ENCODE peak calls at places on chromosome 20, in ten cellular contexts. K is ovary, F is mucosa of descending colon, E is fibroblast of lung, N is mesendoderm, O is choroid plexus epithelial cell, J is GM23338, A is Caco-2, W is SK-N-SH, M is dorsolateral prefrontal cortex. T is an unnamed sample.

GRCh38 chr20:57266251-57267157 is at the start of gene BMP7:
- DNase-seq in J (peak), N (peak), K (no peak), W (peak), F (no peak), E (peak), M (no peak), A (peak), O (no peak), T (no peak)

GRCh38 chr20:36082516-36082915 is 72.0 kb upstream of the EPB41L1 start:
- DNase-seq in K (no peak), F (no peak), M (no peak), N (no peak), W (no peak), J (no peak), E (no peak), A (peak), O (no peak), T (no peak)

GRCh38 chr20:58251979-58252591 is 23.6 kb upstream of the ANKRD60 start:
- DNase-seq in E (peak), K (no peak), M (no peak), N (peak), J (no peak), O (peak), W (no peak), F (no peak), A (no peak), T (peak)

GRCh38 chr20:36645998-36646397 is at the start of gene SLA2:
- DNase-seq in O (no peak), E (no peak), W (no peak), M (no peak), K (peak), N (no peak), A (no peak), J (no peak), F (peak), T (no peak)

GRCh38 chr20:36147707-36148106 is 6.8 kb upstream of the EPB41L1 start:
- DNase-seq in N (no peak), A (no peak), O (peak), M (no peak), E (peak), W (no peak), F (no peak), J (no peak), K (no peak), T (no peak)

GRCh38 chr20:8304124-8304800 is 172.2 kb downstream of the PLCB1 start:
- DNase-seq in M (no peak), A (no peak), K (no peak), F (no peak), O (peak), E (no peak), W (no peak), N (no peak), J (no peak), T (no peak)

GRCh38 chr20:43188861-43189613 is 669 bp downstream of the PTPRT start:
- DNase-seq in N (peak), M (no peak), J (peak), W (peak), A (no peak), O (no peak), E (no peak), F (no peak), K (no peak), T (peak)

GRCh38 chr20:64076061-64076997 is 3.0 kb downstream of the RGS19 start:
- DNase-seq in F (no peak), O (no peak), E (no peak), N (no peak), J (no peak), K (no peak), M (no peak), A (no peak), W (no peak), T (no peak)

GRCh38 chr20:53940883-53941546 is 129.4 kb downstream of the BCAS1 start:
- DNase-seq in E (peak), J (peak), K (peak), O (peak), W (no peak), A (peak), N (peak), M (no peak), F (peak), T (peak)

GRCh38 chr20:2519115-2519815 is 10.6 kb upstream of the ZNF343 start:
- DNase-seq in E (no peak), N (no peak), F (no peak), A (no peak), M (no peak), K (no peak), J (no peak), O (peak), W (no peak), T (peak)

GRCh38 chr20:50292324-50293243 is 102.0 kb downstream of the CEBPB start:
- DNase-seq in F (peak), N (peak), E (peak), M (peak), A (no peak), O (peak), J (peak), W (no peak), K (peak), T (peak)
- H3K4me3 ChIP-seq in F (no peak), N (no peak), E (no peak), M (no peak), A (no peak), O (no peak), J (no peak), W (no peak), K (no peak), T (no peak)

GRCh38 chr20:20454850-20455627 is 87.1 kb downstream of the INSM1 start:
- DNase-seq in O (no peak), E (no peak), N (no peak), K (no peak), J (no peak), A (no peak), F (no peak), M (no peak), W (no peak), T (no peak)

GRCh38 chr20:20454367-20454766 is 86.5 kb downstream of the INSM1 start:
- DNase-seq in O (no peak), A (no peak), K (no peak), F (no peak), E (no peak), J (no peak), W (no peak), N (no peak), M (no peak), T (no peak)

GRCh38 chr20:20448891-20449290 is 81.0 kb downstream of the INSM1 start:
- DNase-seq in E (no peak), F (no peak), A (no peak), O (no peak), J (no peak), N (no peak), K (no peak), W (no peak), M (no peak), T (no peak)

GRCh38 chr20:20450461-20451027 is 82.6 kb downstream of the INSM1 start:
- DNase-seq in W (peak), N (no peak), E (peak), M (peak), O (peak), J (no peak), K (no peak), F (no peak), A (no peak), T (no peak)

DNA sequence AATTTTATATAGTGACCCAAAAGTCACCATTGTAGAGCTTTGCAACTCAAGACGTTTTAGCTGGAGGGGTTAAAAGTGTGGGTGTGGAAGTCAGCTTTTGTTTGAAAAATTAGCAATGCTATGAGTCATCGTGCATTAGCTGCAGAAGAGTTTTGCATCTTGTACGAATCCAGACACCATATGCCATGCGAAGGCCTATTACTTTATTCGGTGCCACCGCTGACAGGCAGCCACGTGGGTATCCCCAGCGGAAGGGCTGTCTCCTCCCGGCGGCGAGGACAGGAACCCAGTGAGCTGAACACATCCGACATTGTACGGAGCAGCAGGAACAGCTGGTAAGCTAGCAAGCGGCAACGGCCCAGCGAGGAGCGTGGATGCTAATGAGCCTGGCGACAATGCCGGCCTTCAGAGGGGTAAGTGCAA is 84.4 kb downstream of the INSM1 start:
- DNase-seq in N (peak), J (peak), A (no peak), W (no peak), M (peak), K (peak), O (peak), F (peak), E (peak), T (peak)
- H3K4me3 ChIP-seq in N (no peak), J (peak), A (no peak), W (no peak), M (peak), K (no peak), O (peak), F (no peak), E (peak), T (peak)

GRCh38 chr20:19786311-19786710 is 28.3 kb downstream of the RIN2 start:
- DNase-seq in N (peak), E (peak), W (no peak), A (peak), F (peak), O (peak), J (peak), K (no peak), M (no peak), T (peak)
- H3K4me3 ChIP-seq in N (no peak), E (no peak), W (no peak), A (no peak), F (no peak), O (no peak), J (no peak), K (no peak), M (no peak), T (no peak)

GRCh38 chr20:31716818-31717477 is 5.7 kb downstream of the BCL2L1 start:
- DNase-seq in N (no peak), A (no peak), F (no peak), M (no peak), E (no peak), K (no peak), J (no peak), O (no peak), W (no peak), T (no peak)
- H3K4me3 ChIP-seq in N (no peak), A (no peak), F (no peak), M (peak), E (no peak), K (no peak), J (no peak), O (no peak), W (peak), T (no peak)

DNA sequence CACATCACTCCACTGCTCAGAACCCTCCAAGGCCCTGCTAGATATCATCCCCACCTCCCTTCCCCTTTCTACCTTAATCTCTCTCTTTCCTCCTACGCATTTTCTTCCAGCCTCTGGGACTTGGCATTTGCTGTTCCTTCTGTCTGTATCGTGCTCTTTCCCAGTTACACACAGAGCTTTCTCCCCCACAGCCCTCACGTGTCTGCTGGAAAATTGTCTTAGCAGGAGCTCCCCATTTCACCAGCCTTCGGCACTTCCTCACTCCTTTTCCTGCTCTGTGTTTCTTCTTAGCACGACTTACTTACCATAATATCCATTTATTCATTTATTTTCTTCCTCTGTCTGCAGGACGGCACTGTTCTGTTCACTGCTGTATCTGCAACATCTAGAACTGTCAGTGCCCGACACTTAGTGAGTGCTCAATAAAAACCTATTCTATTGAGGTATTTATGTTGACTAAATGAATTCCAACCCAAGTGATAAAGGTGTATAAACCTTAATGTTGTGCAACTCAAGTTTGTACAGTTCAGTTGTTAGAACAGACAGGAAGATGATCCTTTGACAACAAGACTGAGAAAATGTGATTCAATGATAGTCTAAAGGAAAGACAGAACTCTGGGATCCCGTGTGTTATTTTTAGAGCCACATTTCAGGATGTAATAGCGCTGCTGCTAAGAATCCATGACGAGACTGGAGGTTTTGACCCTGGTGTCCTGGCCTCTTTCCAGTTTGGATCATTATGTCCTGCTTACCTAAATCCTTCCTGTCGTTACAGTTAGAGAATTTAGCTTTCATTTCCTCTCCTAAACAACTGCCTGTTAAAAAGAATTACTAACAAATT is 170.1 kb upstream of the LAMP5 start:
- DNase-seq in E (peak), M (no peak), W (no peak), F (no peak), A (no peak), O (peak), N (no peak), J (no peak), K (no peak), T (peak)
- H3K4me3 ChIP-seq in E (no peak), M (no peak), W (no peak), F (no peak), A (no peak), O (peak), N (no peak), J (no peak), K (no peak), T (no peak)

GRCh38 chr20:21562656-21563055 is 48.8 kb upstream of the NKX2-2 start:
- DNase-seq in M (no peak), E (no peak), F (no peak), O (no peak), W (no peak), A (no peak), N (no peak), K (no peak), J (no peak), T (no peak)

GRCh38 chr20:21555470-21556120 is 41.7 kb upstream of the NKX2-2 start:
- DNase-seq in K (no peak), J (no peak), M (no peak), F (no peak), E (no peak), N (no peak), O (no peak), A (no peak), W (no peak), T (no peak)

GRCh38 chr20:21556398-21556797 is 42.5 kb upstream of the NKX2-2 start:
- DNase-seq in W (no peak), K (no peak), O (no peak), E (no peak), M (no peak), F (no peak), N (no peak), J (no peak), A (no peak), T (no peak)

GRCh38 chr20:21557246-21557982 is 43.5 kb upstream of the NKX2-2 start:
- DNase-seq in N (no peak), O (no peak), K (no peak), F (no peak), M (no peak), J (no peak), E (no peak), A (no peak), W (no peak), T (no peak)

GRCh38 chr20:21559305-21559704 is 45.4 kb upstream of the NKX2-2 start:
- DNase-seq in E (no peak), A (no peak), K (no peak), J (no peak), N (no peak), M (no peak), F (no peak), W (no peak), O (no peak), T (no peak)
- H3K4me3 ChIP-seq in E (no peak), A (no peak), K (no peak), J (no peak), N (no peak), M (no peak), F (no peak), W (no peak), O (no peak), T (no peak)

GRCh38 chr20:50194831-50195523 is 4.3 kb downstream of the CEBPB start:
- DNase-seq in K (no peak), E (no peak), N (peak), F (no peak), J (no peak), W (no peak), O (peak), A (no peak), M (no peak), T (peak)
- H3K4me3 ChIP-seq in K (peak), E (peak), N (no peak), F (no peak), J (no peak), W (no peak), O (peak), A (no peak), M (no peak), T (peak)

GRCh38 chr20:44643154-44643519 is 8.4 kb downstream of the ADA start:
- DNase-seq in W (no peak), O (no peak), A (no peak), N (no peak), F (no peak), E (no peak), J (no peak), K (no peak), M (no peak), T (no peak)

GRCh38 chr20:44640522-44640921 is 11.0 kb downstream of the ADA start:
- DNase-seq in E (no peak), M (no peak), K (no peak), J (no peak), N (no peak), W (no peak), F (no peak), O (no peak), A (no peak), T (no peak)

GRCh38 chr20:44641305-44641704 is 10.2 kb downstream of the ADA start:
- DNase-seq in W (no peak), N (no peak), F (no peak), E (no peak), J (no peak), M (no peak), K (no peak), O (no peak), A (no peak), T (no peak)

GRCh38 chr20:44643596-44644383 is 7.7 kb downstream of the ADA start:
- DNase-seq in A (peak), F (peak), O (peak), E (peak), N (peak), K (peak), J (peak), W (no peak), M (no peak), T (peak)

GRCh38 chr20:44642203-44643153 is 9.0 kb downstream of the ADA start:
- DNase-seq in A (peak), N (peak), M (peak), O (peak), F (peak), K (peak), W (peak), E (peak), J (peak), T (peak)
- H3K4me3 ChIP-seq in A (no peak), N (no peak), M (peak), O (no peak), F (no peak), K (no peak), W (peak), E (no peak), J (no peak), T (no peak)

GRCh38 chr20:62237772-62238568 is at the start of gene OSBPL2:
- DNase-seq in M (peak), A (peak), W (peak), E (peak), K (peak), F (peak), N (peak), O (peak), J (peak), T (peak)

GRCh38 chr20:62241501-62241900 is 3.2 kb downstream of the OSBPL2 start:
- DNase-seq in A (no peak), N (no peak), W (no peak), F (peak), O (no peak), E (no peak), K (no peak), J (no peak), M (no peak), T (no peak)

GRCh38 chr20:62238569-62239277 is 402 bp downstream of the OSBPL2 start:
- DNase-seq in M (no peak), E (no peak), A (peak), O (peak), N (no peak), F (peak), K (peak), J (peak), W (no peak), T (no peak)

GRCh38 chr20:62240015-62240685 is 1.8 kb downstream of the OSBPL2 start:
- DNase-seq in W (no peak), N (no peak), E (no peak), O (no peak), F (no peak), K (no peak), M (no peak), J (no peak), A (no peak), T (no peak)

DNA sequence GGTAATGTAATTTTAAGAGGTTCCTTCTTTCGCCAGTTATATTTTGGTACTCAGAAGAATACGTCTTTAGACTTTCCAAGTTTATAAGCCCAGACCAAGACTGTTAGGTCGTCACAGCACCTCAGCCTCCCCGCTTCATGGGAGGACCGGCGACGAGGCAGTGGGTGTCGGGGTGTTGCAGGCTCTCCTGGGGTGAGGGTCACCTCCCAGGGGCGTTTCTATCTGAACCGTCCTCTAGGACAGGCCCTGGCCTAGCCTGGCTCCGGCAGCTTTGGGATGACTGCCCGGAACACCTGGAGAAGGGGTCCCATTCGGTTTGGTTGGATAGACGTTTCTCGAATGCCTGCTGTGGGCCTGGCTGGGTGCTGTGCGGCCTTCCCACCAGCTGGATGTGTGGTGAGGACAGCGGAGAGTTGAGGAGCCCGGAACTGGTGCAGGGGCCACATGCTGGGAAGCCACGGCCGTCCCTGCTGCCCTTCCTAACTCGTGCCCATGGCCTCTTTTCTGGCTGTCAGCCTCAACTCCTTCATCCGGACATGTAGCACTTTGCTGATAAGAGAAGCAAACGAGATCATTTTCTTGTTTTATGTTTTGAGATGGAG is 1.1 kb downstream of the OSBPL2 start:
- DNase-seq in E (no peak), A (no peak), W (no peak), O (peak), F (peak), M (no peak), N (no peak), J (no peak), K (no peak), T (peak)
- H3K4me3 ChIP-seq in E (peak), A (peak), W (peak), O (peak), F (peak), M (peak), N (peak), J (peak), K (peak), T (peak)

T was measured in foreskin fibroblast.